ENCODE peak calls at places on chromosomes 11 and 22, in four cellular contexts. Q, J, T and R are unnamed samples.

GRCh38 chr22:42938976-42939375 is 76.0 kb downstream of the PACSIN2 start:
- DNase-seq in T (peak; percentile 70), Q (no peak), J (no peak), R (no peak)

GRCh38 chr11:12139144-12139881 is 28.9 kb downstream of the MICAL2 start:
- DNase-seq in T (peak; percentile 75), Q (no peak), J (no peak), R (no peak)

GRCh38 chr11:56890584-56891305 is 98.0 kb upstream of the OR5AK2 start:
- DNase-seq in Q (no peak), T (no peak), J (no peak), R (no peak)

GRCh38 chr11:1863352-1864215 is 10.7 kb downstream of the LSP1 start:
- DNase-seq in Q (peak; percentile 18), J (peak; percentile 87), T (peak; percentile 97), R (no peak)

GRCh38 chr11:20564811-20565210 is 34.6 kb upstream of the SLC6A5 start:
- DNase-seq in Q (no peak), T (no peak), J (no peak), R (no peak)

GRCh38 chr11:49995559-49995958 is 13.2 kb upstream of the OR4C12 start:
- DNase-seq in J (no peak), Q (peak; percentile 55), T (no peak), R (no peak)

GRCh38 chr11:10908215-10908990 is 50.5 kb upstream of the ZBED5 start:
- DNase-seq in Q (no peak), T (no peak), J (no peak), R (no peak)

GRCh38 chr11:113083571-113083970 is 122.4 kb downstream of the NCAM1 start:
- DNase-seq in J (no peak), Q (no peak), T (no peak), R (no peak)

GRCh38 chr22:44304354-44304753 is 8.4 kb downstream of the SHISAL1 start:
- DNase-seq in J (no peak), T (no peak), Q (no peak), R (no peak)

DNA sequence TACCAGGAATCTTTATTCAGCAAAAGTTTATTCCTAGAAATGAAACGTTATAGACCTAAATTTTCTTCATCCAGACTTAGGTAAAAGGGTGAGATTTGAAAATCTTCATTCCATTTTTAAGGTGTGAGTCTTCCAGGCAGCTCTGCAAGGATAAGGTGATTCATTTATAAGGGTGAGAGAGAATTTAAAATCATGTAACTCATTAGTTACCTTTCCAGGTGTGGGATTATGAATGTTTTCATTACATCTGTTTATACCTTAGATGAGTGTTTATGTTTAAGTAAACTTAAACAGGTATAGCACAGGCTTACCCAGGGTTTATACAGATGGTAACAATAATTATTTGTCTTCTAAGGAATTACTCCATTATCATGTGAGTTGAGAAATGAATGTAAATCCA is 2.8 kb downstream of the PRSS23 start:
- DNase-seq in T (no peak), Q (no peak), J (no peak), R (no peak)
- TF ChIP-seq CTCF in T (no peak), Q (no peak), J (no peak), R (no peak)

DNA sequence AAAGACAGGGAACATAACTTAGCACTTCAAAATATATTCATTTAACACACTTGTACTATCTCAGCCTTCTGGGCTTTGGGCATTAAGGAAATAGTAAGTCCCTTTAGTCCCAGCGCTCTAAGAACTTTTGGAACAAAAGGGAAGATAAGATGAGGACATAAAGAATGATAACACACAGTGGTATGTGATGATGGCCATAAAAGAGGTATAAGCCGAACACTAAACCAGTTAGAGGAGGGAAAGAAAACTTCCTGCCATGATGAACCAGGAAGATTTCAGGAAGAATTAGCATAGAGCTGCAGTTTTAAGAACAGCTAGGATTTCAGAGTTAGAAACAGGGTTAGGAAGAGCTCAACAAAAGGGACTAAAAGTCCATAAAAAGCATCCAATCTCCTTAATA is 11.8 kb downstream of the SYTL2 start:
- DNase-seq in Q (no peak), J (no peak), T (no peak), R (no peak)
- H3K27ac ChIP-seq in Q (no peak overlapping the region), J (no peak overlapping the region), T (peak overlapping the region; percentile 12), R (no peak overlapping the region)

GRCh38 chr22:36981247-36981775 is 37.9 kb downstream of the TST start:
- DNase-seq in J (no peak), Q (no peak), T (no peak), R (no peak)

GRCh38 chr22:36988075-36988474 is 31.2 kb downstream of the TST start:
- DNase-seq in J (no peak), T (no peak), Q (no peak), R (no peak)

GRCh38 chr22:36986242-36986821 is 32.9 kb downstream of the TST start:
- DNase-seq in T (no peak), J (no peak), Q (peak; percentile 44), R (no peak)

GRCh38 chr22:36982136-36982535 is 37.1 kb downstream of the TST start:
- DNase-seq in J (no peak), T (no peak), Q (no peak), R (no peak)

GRCh38 chr22:36985490-36985889 is 33.8 kb downstream of the TST start:
- DNase-seq in Q (no peak), T (no peak), J (no peak), R (no peak)
- H3K27me3 ChIP-seq in Q (peaks cover 12% of the 10 kb centered on the region), T (peaks cover 60% of the 10 kb centered on the region), J (peaks cover 60% of the 10 kb centered on the region), R (peaks cover 10% of the 10 kb centered on the region)

GRCh38 chr11:61659413-61660196 is 20.6 kb upstream of the DAGLA start:
- DNase-seq in J (no peak), T (no peak), Q (no peak), R (no peak)
- TF ChIP-seq CTCF in J (no peak), T (no peak), Q (no peak), R (no peak)

GRCh38 chr11:122207921-122208764 is 92.1 kb upstream of the BLID start:
- DNase-seq in J (no peak), T (no peak), Q (no peak), R (no peak)
- H3K27ac ChIP-seq in J (peak overlapping the region; percentile 69), T (peak overlapping the region; percentile 77), Q (no peak overlapping the region), R (no peak overlapping the region)

GRCh38 chr22:28186641-28187040 is 267.6 kb upstream of the PITPNB start:
- DNase-seq in Q (no peak), T (no peak), J (no peak), R (no peak)
- H3K27me3 ChIP-seq in Q (no peaks in the 10 kb centered on the region), T (no peaks in the 10 kb centered on the region), J (no peaks in the 10 kb centered on the region), R (peaks cover 4% of the 10 kb centered on the region)

DNA sequence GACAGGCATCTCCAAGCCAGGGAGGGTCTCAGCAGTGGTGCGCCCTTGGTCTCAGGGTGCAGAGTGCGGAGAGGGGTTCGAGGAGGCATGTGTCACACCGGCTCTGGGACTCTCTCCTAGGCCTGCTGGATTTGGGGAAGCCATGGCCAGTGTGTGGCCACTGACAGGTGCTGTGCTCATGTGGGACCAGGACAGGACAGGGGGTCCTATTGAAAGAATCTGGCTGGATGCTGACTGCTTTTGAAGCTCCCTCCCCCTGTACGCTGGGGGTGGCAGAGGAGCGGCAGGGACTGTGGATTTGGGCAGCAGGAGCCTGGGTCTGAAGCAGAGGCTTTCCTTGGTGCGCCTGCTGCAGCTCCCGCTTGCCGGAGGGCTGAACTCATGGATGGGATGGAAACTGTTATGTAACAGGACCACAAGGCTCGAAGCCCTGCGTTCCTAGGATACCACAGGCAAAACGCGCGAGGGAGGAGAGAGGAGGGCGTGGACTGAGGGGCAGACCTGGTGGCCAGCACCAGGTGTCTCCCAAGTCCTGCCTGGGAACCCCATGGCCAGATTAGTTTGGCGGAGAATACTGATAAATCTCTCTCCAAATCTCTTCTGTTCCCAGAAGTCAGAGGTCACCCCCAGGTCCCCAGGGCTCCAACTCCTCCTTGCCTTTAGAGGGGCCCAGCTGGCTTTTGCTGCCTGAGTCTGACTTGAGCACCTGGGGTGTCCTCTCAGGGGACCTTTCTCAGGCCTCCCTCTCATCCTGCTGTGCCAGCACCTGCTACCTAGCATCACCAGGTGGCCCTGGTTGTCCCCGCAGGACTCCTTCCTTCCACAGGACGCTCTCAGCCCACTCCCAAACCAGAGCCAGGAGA is 13.8 kb upstream of the TEF start:
- DNase-seq in J (peak; percentile 37), T (peak; percentile 86), Q (no peak), R (no peak)
- TF ChIP-seq CTCF in J (no peak), T (no peak), Q (no peak), R (no peak)

DNA sequence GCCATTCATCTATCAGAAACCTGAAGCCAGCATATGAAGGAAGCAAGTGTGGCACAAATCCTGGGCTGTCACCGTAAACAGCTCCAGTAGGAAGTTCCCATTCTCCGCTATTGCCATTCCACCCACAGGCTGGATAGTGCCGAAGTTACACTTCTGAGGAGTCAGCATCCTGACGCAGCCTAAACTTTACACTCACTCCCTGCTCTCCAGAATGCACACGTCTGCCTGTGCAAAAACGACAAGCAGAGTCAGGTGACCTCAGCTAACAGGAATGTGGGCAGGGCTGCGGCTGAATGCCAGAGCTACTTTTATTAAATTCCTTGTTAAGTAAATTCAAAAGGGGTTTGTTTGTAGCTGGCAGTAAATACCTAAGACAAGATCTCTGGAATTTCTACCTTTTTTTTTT is 33.7 kb downstream of the NFRKB start:
- DNase-seq in T (no peak), Q (no peak), J (peak; percentile 56), R (no peak)
- H3K27ac ChIP-seq in T (peak overlapping the region; percentile 5), Q (no peak overlapping the region), J (peak overlapping the region; percentile 51), R (no peak overlapping the region)